ENCODE peak calls at places on chromosome 7, in eight cellular contexts. One of them, this sample, is unnamed.

GRCh38 chr7:139094030-139094429 is 15.5 kb downstream of the ZC3HAV1 start:
- DNase-seq in HCEC 1CT: no peak
- DNase-seq in progenitor cell of endocrine pancreas: no peak
- DNase-seq in NCI-H1436: no peak
- DNase-seq in right atrium auricular region: no peak
- DNase-seq in memory B cell: no peak
- DNase-seq in KBM-7: no peak
- DNase-seq in activated T-cell treated with anti-CD3 and anti-CD28 coated beads for 1 hour: no peak
- DNase-seq in this sample: no peak

GRCh38 chr7:137329411-137329810 is 14.1 kb downstream of the PTN start:
- DNase-seq in HCEC 1CT: no peak
- DNase-seq in progenitor cell of endocrine pancreas: no peak
- DNase-seq in NCI-H1436: no peak
- DNase-seq in right atrium auricular region: no peak
- DNase-seq in memory B cell: no peak
- DNase-seq in KBM-7: no peak
- DNase-seq in activated T-cell treated with anti-CD3 and anti-CD28 coated beads for 1 hour: no peak
- DNase-seq in this sample: no peak

GRCh38 chr7:30618080-30618676 is 23.5 kb downstream of the GARS1 start:
- DNase-seq in HCEC 1CT: no peak
- DNase-seq in progenitor cell of endocrine pancreas: no peak
- DNase-seq in NCI-H1436: no peak
- DNase-seq in right atrium auricular region: no peak
- DNase-seq in memory B cell: no peak
- DNase-seq in KBM-7: no peak
- DNase-seq in activated T-cell treated with anti-CD3 and anti-CD28 coated beads for 1 hour: no peak
- DNase-seq in this sample: no peak

GRCh38 chr7:73988197-73988596 is 39.8 kb upstream of the ELN start:
- DNase-seq in HCEC 1CT: no peak
- DNase-seq in progenitor cell of endocrine pancreas: no peak
- DNase-seq in NCI-H1436: no peak
- DNase-seq in right atrium auricular region: peak; percentile 89
- DNase-seq in memory B cell: no peak
- DNase-seq in KBM-7: no peak
- DNase-seq in activated T-cell treated with anti-CD3 and anti-CD28 coated beads for 1 hour: no peak
- DNase-seq in this sample: no peak

GRCh38 chr7:14936530-14936929 is 34.0 kb upstream of the DGKB start:
- DNase-seq in HCEC 1CT: peak; percentile 9
- DNase-seq in progenitor cell of endocrine pancreas: no peak
- DNase-seq in NCI-H1436: no peak
- DNase-seq in right atrium auricular region: no peak
- DNase-seq in memory B cell: no peak
- DNase-seq in KBM-7: no peak
- DNase-seq in activated T-cell treated with anti-CD3 and anti-CD28 coated beads for 1 hour: no peak
- DNase-seq in this sample: no peak

GRCh38 chr7:135147341-135147898 is 452 bp upstream of the TMEM140 start:
- DNase-seq in HCEC 1CT: peak; percentile 51
- DNase-seq in progenitor cell of endocrine pancreas: no peak
- DNase-seq in NCI-H1436: no peak
- DNase-seq in right atrium auricular region: no peak
- DNase-seq in memory B cell: no peak
- DNase-seq in KBM-7: peak; percentile 47
- DNase-seq in activated T-cell treated with anti-CD3 and anti-CD28 coated beads for 1 hour: no peak
- DNase-seq in this sample: no peak

GRCh38 chr7:103574536-103574935 is 128.5 kb upstream of the SLC26A5 start:
- DNase-seq in HCEC 1CT: no peak
- DNase-seq in progenitor cell of endocrine pancreas: no peak
- DNase-seq in NCI-H1436: no peak
- DNase-seq in right atrium auricular region: no peak
- DNase-seq in memory B cell: no peak
- DNase-seq in KBM-7: no peak
- DNase-seq in activated T-cell treated with anti-CD3 and anti-CD28 coated beads for 1 hour: no peak
- DNase-seq in this sample: no peak

GRCh38 chr7:155455776-155456516 is 2.0 kb upstream of the EN2 start:
- DNase-seq in HCEC 1CT: no peak
- DNase-seq in progenitor cell of endocrine pancreas: no peak
- DNase-seq in NCI-H1436: no peak
- DNase-seq in right atrium auricular region: no peak
- DNase-seq in memory B cell: no peak
- DNase-seq in KBM-7: no peak
- DNase-seq in activated T-cell treated with anti-CD3 and anti-CD28 coated beads for 1 hour: no peak
- DNase-seq in this sample: no peak

GRCh38 chr7:42494199-42494710 is 257.2 kb upstream of the GLI3 start:
- DNase-seq in HCEC 1CT: no peak
- DNase-seq in progenitor cell of endocrine pancreas: no peak
- DNase-seq in NCI-H1436: no peak
- DNase-seq in right atrium auricular region: no peak
- DNase-seq in memory B cell: no peak
- DNase-seq in KBM-7: no peak
- DNase-seq in activated T-cell treated with anti-CD3 and anti-CD28 coated beads for 1 hour: no peak
- DNase-seq in this sample: no peak

GRCh38 chr7:80611779-80612178 is 26.7 kb upstream of the CD36 start:
- DNase-seq in HCEC 1CT: peak; percentile 66
- DNase-seq in progenitor cell of endocrine pancreas: no peak
- DNase-seq in NCI-H1436: no peak
- DNase-seq in right atrium auricular region: no peak
- DNase-seq in memory B cell: no peak
- DNase-seq in KBM-7: no peak
- DNase-seq in activated T-cell treated with anti-CD3 and anti-CD28 coated beads for 1 hour: no peak
- DNase-seq in this sample: peak; percentile 61

GRCh38 chr7:156445997-156446761 is 194.4 kb upstream of the RNF32 start:
- DNase-seq in HCEC 1CT: no peak
- DNase-seq in progenitor cell of endocrine pancreas: no peak
- DNase-seq in NCI-H1436: no peak
- DNase-seq in right atrium auricular region: no peak
- DNase-seq in memory B cell: no peak
- DNase-seq in KBM-7: no peak
- DNase-seq in activated T-cell treated with anti-CD3 and anti-CD28 coated beads for 1 hour: no peak
- DNase-seq in this sample: no peak

GRCh38 chr7:131197920-131198610 is 129.6 kb upstream of the MKLN1 start:
- DNase-seq in HCEC 1CT: peak; percentile 82
- DNase-seq in progenitor cell of endocrine pancreas: no peak
- DNase-seq in NCI-H1436: no peak
- DNase-seq in right atrium auricular region: no peak
- DNase-seq in memory B cell: no peak
- DNase-seq in KBM-7: no peak
- DNase-seq in activated T-cell treated with anti-CD3 and anti-CD28 coated beads for 1 hour: no peak
- DNase-seq in this sample: no peak

GRCh38 chr7:130363156-130363847 is 17.0 kb upstream of the CPA1 start:
- DNase-seq in HCEC 1CT: peak; percentile 98
- DNase-seq in progenitor cell of endocrine pancreas: no peak
- DNase-seq in NCI-H1436: no peak
- DNase-seq in right atrium auricular region: no peak
- DNase-seq in memory B cell: no peak
- DNase-seq in KBM-7: no peak
- DNase-seq in activated T-cell treated with anti-CD3 and anti-CD28 coated beads for 1 hour: no peak
- DNase-seq in this sample: no peak

GRCh38 chr7:117171106-117171505 is 151.8 kb downstream of the WNT2 start:
- DNase-seq in HCEC 1CT: no peak
- DNase-seq in progenitor cell of endocrine pancreas: no peak
- DNase-seq in NCI-H1436: no peak
- DNase-seq in right atrium auricular region: no peak
- DNase-seq in memory B cell: no peak
- DNase-seq in KBM-7: no peak
- DNase-seq in activated T-cell treated with anti-CD3 and anti-CD28 coated beads for 1 hour: no peak
- DNase-seq in this sample: no peak

GRCh38 chr7:36082910-36083309 is 70.1 kb upstream of the EEPD1 start:
- DNase-seq in HCEC 1CT: no peak
- DNase-seq in progenitor cell of endocrine pancreas: no peak
- DNase-seq in NCI-H1436: no peak
- DNase-seq in right atrium auricular region: no peak
- DNase-seq in memory B cell: no peak
- DNase-seq in KBM-7: no peak
- DNase-seq in activated T-cell treated with anti-CD3 and anti-CD28 coated beads for 1 hour: no peak
- DNase-seq in this sample: no peak

GRCh38 chr7:13071999-13072398 is 384.6 kb downstream of the ARL4A start:
- DNase-seq in HCEC 1CT: no peak
- DNase-seq in progenitor cell of endocrine pancreas: no peak
- DNase-seq in NCI-H1436: no peak
- DNase-seq in right atrium auricular region: no peak
- DNase-seq in memory B cell: no peak
- DNase-seq in KBM-7: no peak
- DNase-seq in activated T-cell treated with anti-CD3 and anti-CD28 coated beads for 1 hour: no peak
- DNase-seq in this sample: peak; percentile 10

GRCh38 chr7:81527651-81528050 is 242.2 kb downstream of the HGF start:
- DNase-seq in HCEC 1CT: no peak
- DNase-seq in progenitor cell of endocrine pancreas: no peak
- DNase-seq in NCI-H1436: no peak
- DNase-seq in right atrium auricular region: no peak
- DNase-seq in memory B cell: no peak
- DNase-seq in KBM-7: no peak
- DNase-seq in activated T-cell treated with anti-CD3 and anti-CD28 coated beads for 1 hour: no peak
- DNase-seq in this sample: no peak